ENCODE peak calls at places on chromosomes 5 and 9, in eight cellular contexts. One of them, this sample, is unnamed. For H3K4me1, the result is how much of the 10 kb centered on the place peaks cover.

GRCh38 chr9:76433851-76434250 is 25.1 kb upstream of the GCNT1 start:
- DNase-seq in mesenchymal stem cell: peak
- DNase-seq in fibroblast of lung: peak
- DNase-seq in trophoblast cell: no peak
- DNase-seq in HCT116: no peak
- DNase-seq in astrocyte: peak
- DNase-seq in neural progenitor cell: no peak
- DNase-seq in IMR-90: peak
- DNase-seq in this sample: no peak

GRCh38 chr9:109568568-109569210 is 70.6 kb upstream of the PTPN3 start:
- DNase-seq in mesenchymal stem cell: no peak
- DNase-seq in fibroblast of lung: no peak
- DNase-seq in trophoblast cell: no peak
- DNase-seq in HCT116: no peak
- DNase-seq in astrocyte: no peak
- DNase-seq in neural progenitor cell: no peak
- DNase-seq in IMR-90: no peak
- DNase-seq in this sample: no peak

GRCh38 chr5:77304388-77304787 is 93.9 kb downstream of the PDE8B start:
- DNase-seq in mesenchymal stem cell: no peak
- DNase-seq in fibroblast of lung: no peak
- DNase-seq in trophoblast cell: no peak
- DNase-seq in HCT116: no peak
- DNase-seq in astrocyte: no peak
- DNase-seq in neural progenitor cell: no peak
- DNase-seq in IMR-90: no peak
- DNase-seq in this sample: no peak

GRCh38 chr5:51392689-51393199 is 9.5 kb downstream of the ISL1 start:
- DNase-seq in mesenchymal stem cell: no peak
- DNase-seq in fibroblast of lung: no peak
- DNase-seq in trophoblast cell: no peak
- DNase-seq in HCT116: no peak
- DNase-seq in astrocyte: no peak
- DNase-seq in neural progenitor cell: peak
- DNase-seq in IMR-90: no peak
- DNase-seq in this sample: peak

GRCh38 chr9:126417007-126417406 is 90.4 kb downstream of the MVB12B start:
- DNase-seq in mesenchymal stem cell: no peak
- DNase-seq in fibroblast of lung: no peak
- DNase-seq in trophoblast cell: no peak
- DNase-seq in HCT116: peak
- DNase-seq in astrocyte: no peak
- DNase-seq in neural progenitor cell: no peak
- DNase-seq in IMR-90: no peak
- DNase-seq in this sample: no peak

GRCh38 chr9:14353222-14354056 is 39.5 kb upstream of the NFIB start:
- DNase-seq in mesenchymal stem cell: peak
- DNase-seq in fibroblast of lung: peak
- DNase-seq in trophoblast cell: peak
- DNase-seq in HCT116: peak
- DNase-seq in astrocyte: peak
- DNase-seq in neural progenitor cell: peak
- DNase-seq in IMR-90: peak
- DNase-seq in this sample: peak

GRCh38 chr5:145362261-145362660 is 472.9 kb downstream of the PRELID2 start:
- DNase-seq in mesenchymal stem cell: peak
- DNase-seq in fibroblast of lung: peak
- DNase-seq in trophoblast cell: peak
- DNase-seq in HCT116: no peak
- DNase-seq in astrocyte: peak
- DNase-seq in neural progenitor cell: no peak
- DNase-seq in IMR-90: peak
- DNase-seq in this sample: no peak

GRCh38 chr5:149837680-149838269 is 106.8 kb downstream of the PDE6A start:
- DNase-seq in mesenchymal stem cell: peak
- DNase-seq in fibroblast of lung: peak
- DNase-seq in trophoblast cell: peak
- DNase-seq in HCT116: peak
- DNase-seq in astrocyte: peak
- DNase-seq in neural progenitor cell: peak
- DNase-seq in IMR-90: peak
- DNase-seq in this sample: peak

GRCh38 chr9:109016132-109016531 is 2.8 kb upstream of the CTNNAL1 start:
- DNase-seq in mesenchymal stem cell: no peak
- DNase-seq in fibroblast of lung: no peak
- DNase-seq in trophoblast cell: no peak
- DNase-seq in HCT116: no peak
- DNase-seq in astrocyte: peak
- DNase-seq in neural progenitor cell: no peak
- DNase-seq in IMR-90: no peak
- DNase-seq in this sample: no peak

GRCh38 chr5:157602505-157602904 is 26.9 kb upstream of the ADAM19 start:
- DNase-seq in mesenchymal stem cell: no peak
- DNase-seq in fibroblast of lung: no peak
- DNase-seq in trophoblast cell: no peak
- DNase-seq in HCT116: no peak
- DNase-seq in astrocyte: peak
- DNase-seq in neural progenitor cell: no peak
- DNase-seq in IMR-90: peak
- DNase-seq in this sample: no peak

GRCh38 chr9:77833686-77834429 is 185.7 kb upstream of the GNA14 start:
- DNase-seq in mesenchymal stem cell: no peak
- DNase-seq in fibroblast of lung: no peak
- DNase-seq in trophoblast cell: no peak
- DNase-seq in HCT116: no peak
- DNase-seq in astrocyte: no peak
- DNase-seq in neural progenitor cell: no peak
- DNase-seq in IMR-90: no peak
- DNase-seq in this sample: no peak

GRCh38 chr5:78771260-78772240 is 123.0 kb upstream of the LHFPL2 start:
- DNase-seq in mesenchymal stem cell: peak
- DNase-seq in fibroblast of lung: no peak
- DNase-seq in trophoblast cell: no peak
- DNase-seq in HCT116: no peak
- DNase-seq in astrocyte: no peak
- DNase-seq in neural progenitor cell: no peak
- DNase-seq in IMR-90: peak
- DNase-seq in this sample: no peak

GRCh38 chr5:138844812-138845513 is 30.2 kb downstream of the LRRTM2 start:
- DNase-seq in mesenchymal stem cell: peak
- DNase-seq in fibroblast of lung: peak
- DNase-seq in trophoblast cell: no peak
- DNase-seq in HCT116: no peak
- DNase-seq in astrocyte: peak
- DNase-seq in neural progenitor cell: no peak
- DNase-seq in IMR-90: peak
- DNase-seq in this sample: no peak

GRCh38 chr5:131186561-131187256 is 16.0 kb downstream of the LYRM7 start:
- DNase-seq in mesenchymal stem cell: peak
- DNase-seq in fibroblast of lung: peak
- DNase-seq in trophoblast cell: no peak
- DNase-seq in HCT116: no peak
- DNase-seq in astrocyte: no peak
- DNase-seq in neural progenitor cell: no peak
- DNase-seq in IMR-90: peak
- DNase-seq in this sample: no peak

GRCh38 chr9:96509026-96509425 is 59.1 kb downstream of the HABP4 start:
- DNase-seq in mesenchymal stem cell: no peak
- DNase-seq in fibroblast of lung: no peak
- DNase-seq in trophoblast cell: peak
- DNase-seq in HCT116: no peak
- DNase-seq in astrocyte: no peak
- DNase-seq in neural progenitor cell: no peak
- DNase-seq in IMR-90: no peak
- DNase-seq in this sample: no peak

GRCh38 chr5:36696059-36696673 is 89.8 kb downstream of the SLC1A3 start:
- DNase-seq in mesenchymal stem cell: peak
- DNase-seq in fibroblast of lung: peak
- DNase-seq in trophoblast cell: peak
- DNase-seq in HCT116: peak
- DNase-seq in astrocyte: peak
- DNase-seq in neural progenitor cell: peak
- DNase-seq in IMR-90: peak
- DNase-seq in this sample: peak

GRCh38 chr9:17900604-17901003 is 321.7 kb downstream of the SH3GL2 start:
- DNase-seq in mesenchymal stem cell: no peak
- DNase-seq in fibroblast of lung: peak
- DNase-seq in trophoblast cell: no peak
- DNase-seq in HCT116: no peak
- DNase-seq in astrocyte: no peak
- DNase-seq in neural progenitor cell: no peak
- DNase-seq in IMR-90: peak
- DNase-seq in this sample: no peak

GRCh38 chr9:87567988-87568800 is 70.5 kb downstream of the DAPK1 start:
- DNase-seq in mesenchymal stem cell: no peak
- DNase-seq in fibroblast of lung: no peak
- DNase-seq in trophoblast cell: no peak
- DNase-seq in HCT116: no peak
- DNase-seq in astrocyte: no peak
- DNase-seq in neural progenitor cell: no peak
- DNase-seq in IMR-90: no peak
- DNase-seq in this sample: no peak
- H3K4me1 ChIP-seq in mesenchymal stem cell: under half
- H3K4me1 ChIP-seq in fibroblast of lung: under half
- H3K4me1 ChIP-seq in trophoblast cell: under half
- H3K4me1 ChIP-seq in HCT116: under half
- H3K4me1 ChIP-seq in astrocyte: under half
- H3K4me1 ChIP-seq in neural progenitor cell: under half
- H3K4me1 ChIP-seq in IMR-90: under half
- H3K4me1 ChIP-seq in this sample: under half

GRCh38 chr5:134113908-134114875 is at the start of gene TCF7:
- DNase-seq in mesenchymal stem cell: peak
- DNase-seq in fibroblast of lung: peak
- DNase-seq in trophoblast cell: peak
- DNase-seq in HCT116: peak
- DNase-seq in astrocyte: peak
- DNase-seq in neural progenitor cell: peak
- DNase-seq in IMR-90: peak
- DNase-seq in this sample: peak
- H3K9ac ChIP-seq in mesenchymal stem cell: peak
- H3K9ac ChIP-seq in fibroblast of lung: peak
- H3K9ac ChIP-seq in trophoblast cell: peak
- H3K9ac ChIP-seq in HCT116: peak
- H3K9ac ChIP-seq in astrocyte: peak
- H3K9ac ChIP-seq in neural progenitor cell: no peak
- H3K9ac ChIP-seq in IMR-90: peak
- H3K9ac ChIP-seq in this sample: peak

DNA sequence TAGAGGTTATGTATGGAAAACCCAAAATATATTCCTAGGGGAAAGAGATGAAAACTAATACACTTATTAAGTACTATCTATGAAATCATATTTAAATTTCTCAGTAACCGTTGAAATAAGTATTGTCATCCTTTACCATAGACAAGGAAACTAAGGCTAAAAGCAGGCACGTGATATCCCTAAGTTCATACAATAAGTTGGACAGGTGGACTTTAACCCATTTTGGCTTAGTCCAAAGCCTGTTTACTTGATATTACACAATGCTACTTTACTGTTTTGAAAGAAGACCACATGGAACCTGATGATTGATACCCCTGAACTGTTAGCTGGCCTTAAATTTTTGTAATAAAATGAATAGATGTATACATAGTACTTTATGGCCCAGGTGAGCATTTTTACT is 3.5 kb downstream of the NFX1 start:
- DNase-seq in mesenchymal stem cell: no peak
- DNase-seq in fibroblast of lung: no peak
- DNase-seq in trophoblast cell: no peak
- DNase-seq in HCT116: no peak
- DNase-seq in astrocyte: no peak
- DNase-seq in neural progenitor cell: no peak
- DNase-seq in IMR-90: no peak
- DNase-seq in this sample: no peak
- H3K4me1 ChIP-seq in mesenchymal stem cell: under half
- H3K4me1 ChIP-seq in fibroblast of lung: under half
- H3K4me1 ChIP-seq in trophoblast cell: under half
- H3K4me1 ChIP-seq in HCT116: under half
- H3K4me1 ChIP-seq in astrocyte: under half
- H3K4me1 ChIP-seq in neural progenitor cell: under half
- H3K4me1 ChIP-seq in IMR-90: under half
- H3K4me1 ChIP-seq in this sample: under half

GRCh38 chr5:10331341-10331796 is 22.1 kb upstream of the MARCHF6 start:
- DNase-seq in mesenchymal stem cell: no peak
- DNase-seq in fibroblast of lung: peak
- DNase-seq in trophoblast cell: no peak
- DNase-seq in HCT116: no peak
- DNase-seq in astrocyte: peak
- DNase-seq in neural progenitor cell: no peak
- DNase-seq in IMR-90: peak
- DNase-seq in this sample: peak

GRCh38 chr5:10334830-10335229 is 18.7 kb upstream of the MARCHF6 start:
- DNase-seq in mesenchymal stem cell: no peak
- DNase-seq in fibroblast of lung: no peak
- DNase-seq in trophoblast cell: no peak
- DNase-seq in HCT116: no peak
- DNase-seq in astrocyte: no peak
- DNase-seq in neural progenitor cell: no peak
- DNase-seq in IMR-90: no peak
- DNase-seq in this sample: peak

GRCh38 chr5:10332301-10332700 is 21.2 kb upstream of the MARCHF6 start:
- DNase-seq in mesenchymal stem cell: no peak
- DNase-seq in fibroblast of lung: no peak
- DNase-seq in trophoblast cell: no peak
- DNase-seq in HCT116: no peak
- DNase-seq in astrocyte: no peak
- DNase-seq in neural progenitor cell: no peak
- DNase-seq in IMR-90: no peak
- DNase-seq in this sample: peak

GRCh38 chr5:10335711-10336470 is 17.6 kb upstream of the MARCHF6 start:
- DNase-seq in mesenchymal stem cell: peak
- DNase-seq in fibroblast of lung: no peak
- DNase-seq in trophoblast cell: no peak
- DNase-seq in HCT116: no peak
- DNase-seq in astrocyte: no peak
- DNase-seq in neural progenitor cell: no peak
- DNase-seq in IMR-90: no peak
- DNase-seq in this sample: peak

DNA sequence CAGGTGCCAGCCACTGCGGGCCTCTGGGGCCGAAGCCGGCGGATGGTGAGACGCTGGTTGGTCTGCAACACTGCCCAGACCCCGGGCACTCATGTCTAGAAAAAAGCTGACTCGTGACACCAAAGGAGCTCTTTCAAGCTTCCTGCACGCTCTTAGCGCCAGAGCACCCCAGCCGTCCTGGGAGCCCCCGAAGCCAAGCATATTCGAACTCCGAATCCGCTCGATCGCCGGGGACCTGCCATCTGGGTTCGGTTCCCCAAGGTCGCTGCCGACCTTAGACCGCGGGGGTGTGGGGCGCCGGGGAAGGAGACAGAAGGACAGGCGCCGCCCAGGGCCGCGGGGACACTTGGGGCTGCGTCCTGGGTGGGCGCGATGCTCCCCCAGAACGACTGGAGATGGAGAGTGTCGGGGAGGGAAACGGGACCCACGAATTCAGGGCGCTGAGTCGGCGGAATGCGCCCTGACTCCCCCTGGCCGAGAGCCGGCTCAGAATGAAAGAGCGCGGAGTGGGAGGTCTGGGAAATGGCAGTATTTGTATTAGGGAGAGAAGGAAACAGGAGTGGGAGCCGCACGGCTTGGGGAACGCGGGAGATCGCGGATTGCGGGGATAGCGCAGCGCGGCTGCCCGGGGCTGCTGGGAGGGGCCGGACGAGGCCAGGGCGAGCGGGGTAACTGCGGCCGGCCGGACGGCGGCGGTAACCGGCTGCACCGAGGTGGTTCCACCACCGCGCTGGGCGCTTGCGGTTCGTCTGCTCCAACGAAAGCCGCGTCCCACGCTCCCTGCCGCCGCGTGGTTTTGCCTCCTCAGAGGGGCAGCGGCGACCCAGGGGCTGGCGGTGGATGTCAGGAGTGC is 20.1 kb upstream of the MARCHF6 start:
- DNase-seq in mesenchymal stem cell: peak
- DNase-seq in fibroblast of lung: no peak
- DNase-seq in trophoblast cell: peak
- DNase-seq in HCT116: no peak
- DNase-seq in astrocyte: no peak
- DNase-seq in neural progenitor cell: peak
- DNase-seq in IMR-90: peak
- DNase-seq in this sample: peak
- H3K9ac ChIP-seq in mesenchymal stem cell: peak
- H3K9ac ChIP-seq in fibroblast of lung: peak
- H3K9ac ChIP-seq in trophoblast cell: no peak
- H3K9ac ChIP-seq in HCT116: no peak
- H3K9ac ChIP-seq in astrocyte: peak
- H3K9ac ChIP-seq in neural progenitor cell: no peak
- H3K9ac ChIP-seq in IMR-90: peak
- H3K9ac ChIP-seq in this sample: peak

This sample was measured in endodermal cell.